ENCODE peak calls at places on chromosomes 7 and 10, in nine cellular contexts. One of them, this sample, is unnamed. For H3K4me1, the result is how much of the 10 kb centered on the place peaks cover.

GRCh38 chr7:158010956-158011698 is 576.5 kb downstream of the PTPRN2 start:
- DNase-seq in PC-3: no peak
- DNase-seq in GM23248: no peak
- DNase-seq in neural progenitor cell: no peak
- DNase-seq in SK-N-SH: no peak
- DNase-seq in OCI-LY7: no peak
- DNase-seq in MM.1S: peak
- DNase-seq in HCT116: no peak
- DNase-seq in hepatocyte: no peak
- DNase-seq in this sample: no peak

GRCh38 chr7:71900556-71900955 is 511.6 kb downstream of the CALN1 start:
- DNase-seq in HCT116: no peak
- DNase-seq in GM23248: no peak
- DNase-seq in hepatocyte: no peak
- DNase-seq in PC-3: no peak
- DNase-seq in OCI-LY7: no peak
- DNase-seq in MM.1S: peak
- DNase-seq in neural progenitor cell: no peak
- DNase-seq in SK-N-SH: no peak
- DNase-seq in this sample: peak

GRCh38 chr10:71429304-71429703 is 32.6 kb downstream of the CDH23 start:
- DNase-seq in HCT116: no peak
- DNase-seq in GM23248: no peak
- DNase-seq in neural progenitor cell: no peak
- DNase-seq in MM.1S: no peak
- DNase-seq in hepatocyte: no peak
- DNase-seq in OCI-LY7: no peak
- DNase-seq in SK-N-SH: no peak
- DNase-seq in PC-3: no peak
- DNase-seq in this sample: no peak

GRCh38 chr7:143003393-143004051 is 23.4 kb downstream of the OR9A2 start:
- DNase-seq in hepatocyte: peak
- DNase-seq in OCI-LY7: peak
- DNase-seq in PC-3: peak
- DNase-seq in GM23248: peak
- DNase-seq in SK-N-SH: peak
- DNase-seq in HCT116: peak
- DNase-seq in neural progenitor cell: peak
- DNase-seq in MM.1S: peak
- DNase-seq in this sample: peak

GRCh38 chr10:60032723-60033122 is 126.4 kb upstream of the CCDC6 start:
- DNase-seq in HCT116: peak
- DNase-seq in OCI-LY7: peak
- DNase-seq in SK-N-SH: peak
- DNase-seq in GM23248: peak
- DNase-seq in neural progenitor cell: peak
- DNase-seq in PC-3: peak
- DNase-seq in hepatocyte: peak
- DNase-seq in MM.1S: peak
- DNase-seq in this sample: peak

GRCh38 chr7:98251844-98252639 is at the start of gene TECPR1:
- DNase-seq in hepatocyte: peak
- DNase-seq in GM23248: peak
- DNase-seq in SK-N-SH: peak
- DNase-seq in HCT116: peak
- DNase-seq in PC-3: peak
- DNase-seq in MM.1S: peak
- DNase-seq in neural progenitor cell: peak
- DNase-seq in OCI-LY7: peak
- DNase-seq in this sample: peak

GRCh38 chr10:100912013-100912608 is 652 bp upstream of the SLF2 start:
- DNase-seq in PC-3: no peak
- DNase-seq in neural progenitor cell: no peak
- DNase-seq in OCI-LY7: no peak
- DNase-seq in hepatocyte: peak
- DNase-seq in SK-N-SH: no peak
- DNase-seq in HCT116: no peak
- DNase-seq in GM23248: peak
- DNase-seq in MM.1S: no peak
- DNase-seq in this sample: no peak

GRCh38 chr10:17817316-17817715 is 8.2 kb downstream of the MRC1 start:
- DNase-seq in PC-3: no peak
- DNase-seq in SK-N-SH: no peak
- DNase-seq in neural progenitor cell: no peak
- DNase-seq in GM23248: no peak
- DNase-seq in MM.1S: no peak
- DNase-seq in OCI-LY7: no peak
- DNase-seq in hepatocyte: no peak
- DNase-seq in HCT116: no peak
- DNase-seq in this sample: no peak

GRCh38 chr7:110918949-110919548 is 171.9 kb upstream of the LRRN3 start:
- DNase-seq in MM.1S: peak
- DNase-seq in PC-3: no peak
- DNase-seq in hepatocyte: no peak
- DNase-seq in GM23248: no peak
- DNase-seq in neural progenitor cell: no peak
- DNase-seq in OCI-LY7: no peak
- DNase-seq in HCT116: no peak
- DNase-seq in SK-N-SH: no peak
- DNase-seq in this sample: no peak

GRCh38 chr7:110922906-110923305 is 168.0 kb upstream of the LRRN3 start:
- DNase-seq in GM23248: peak
- DNase-seq in MM.1S: no peak
- DNase-seq in PC-3: peak
- DNase-seq in SK-N-SH: no peak
- DNase-seq in neural progenitor cell: no peak
- DNase-seq in HCT116: no peak
- DNase-seq in hepatocyte: no peak
- DNase-seq in OCI-LY7: no peak
- DNase-seq in this sample: no peak

DNA sequence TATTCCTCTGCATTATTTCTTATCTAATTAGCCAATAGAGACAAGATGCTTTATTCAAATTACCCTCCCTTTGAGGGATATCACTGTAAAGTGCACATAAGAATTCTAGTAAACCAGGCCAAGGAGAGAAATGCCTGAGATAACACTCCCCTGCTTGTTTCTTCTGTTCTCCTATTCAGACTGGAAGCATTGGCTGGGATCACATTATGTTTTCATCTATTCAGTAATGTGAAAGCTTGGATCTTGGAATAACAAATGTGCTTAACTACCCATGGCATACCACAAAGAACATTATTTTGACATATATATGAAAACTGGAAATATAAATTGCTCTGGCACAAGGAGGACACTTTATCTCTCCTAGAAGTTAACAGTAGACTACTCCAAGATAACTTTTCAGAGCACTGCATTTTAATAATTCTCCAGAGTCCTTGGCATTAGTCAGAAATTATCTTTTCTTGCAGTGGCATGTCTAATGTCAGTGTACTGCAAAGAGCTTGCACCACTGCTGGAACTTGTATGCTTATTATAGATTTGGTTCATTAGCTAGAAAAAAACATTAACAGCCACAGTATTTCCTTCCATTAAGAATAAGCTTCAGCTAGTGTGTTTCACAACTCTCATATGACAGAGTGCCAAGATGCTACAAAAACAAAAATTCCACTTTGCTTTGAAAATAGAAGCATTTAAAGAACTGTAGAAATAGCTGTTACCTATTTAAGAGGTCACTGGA is 169.3 kb upstream of the LRRN3 start:
- DNase-seq in OCI-LY7: no peak
- DNase-seq in neural progenitor cell: no peak
- DNase-seq in GM23248: peak
- DNase-seq in SK-N-SH: no peak
- DNase-seq in HCT116: no peak
- DNase-seq in PC-3: no peak
- DNase-seq in hepatocyte: no peak
- DNase-seq in MM.1S: no peak
- DNase-seq in this sample: no peak
- TF ChIP-seq EZH2phosphoT487 in OCI-LY7: no peak
- TF ChIP-seq EZH2phosphoT487 in neural progenitor cell: no peak
- TF ChIP-seq EZH2phosphoT487 in GM23248: no peak
- TF ChIP-seq EZH2phosphoT487 in SK-N-SH: no peak
- TF ChIP-seq EZH2phosphoT487 in HCT116: no peak
- TF ChIP-seq EZH2phosphoT487 in PC-3: no peak
- TF ChIP-seq EZH2phosphoT487 in hepatocyte: no peak
- TF ChIP-seq EZH2phosphoT487 in MM.1S: no peak
- TF ChIP-seq EZH2phosphoT487 in this sample: no peak

DNA sequence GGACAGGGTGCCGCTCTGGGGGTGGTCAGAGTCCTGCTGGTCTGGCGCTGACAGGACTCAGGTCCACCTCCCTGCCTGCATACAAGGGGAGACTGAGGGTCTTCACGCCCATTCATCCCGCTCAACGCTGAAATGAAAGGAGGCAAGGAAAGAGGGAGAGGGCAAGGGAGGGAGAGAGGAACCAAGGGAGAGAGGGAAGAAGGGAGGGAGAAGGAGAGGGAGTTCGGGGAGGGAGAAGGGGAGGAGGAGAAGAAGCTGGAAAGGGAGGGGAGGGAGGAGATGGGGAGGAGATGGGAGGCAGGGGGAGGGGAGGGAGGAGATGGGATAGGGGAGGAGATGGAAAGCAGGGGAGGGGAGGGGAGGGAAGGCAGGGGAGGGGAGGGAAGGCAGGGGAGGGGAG is 69.4 kb upstream of the INPP5A start:
- DNase-seq in GM23248: no peak
- DNase-seq in PC-3: no peak
- DNase-seq in OCI-LY7: no peak
- DNase-seq in hepatocyte: no peak
- DNase-seq in SK-N-SH: no peak
- DNase-seq in MM.1S: no peak
- DNase-seq in neural progenitor cell: no peak
- DNase-seq in HCT116: no peak
- DNase-seq in this sample: no peak
- H3K4me1 ChIP-seq in GM23248: under half
- H3K4me1 ChIP-seq in PC-3: under half
- H3K4me1 ChIP-seq in OCI-LY7: under half
- H3K4me1 ChIP-seq in hepatocyte: under half
- H3K4me1 ChIP-seq in SK-N-SH: under half
- H3K4me1 ChIP-seq in MM.1S: under half
- H3K4me1 ChIP-seq in neural progenitor cell: under half
- H3K4me1 ChIP-seq in HCT116: under half
- H3K4me1 ChIP-seq in this sample: under half

GRCh38 chr7:133836666-133837065 is 290.5 kb upstream of the LRGUK start:
- DNase-seq in PC-3: no peak
- DNase-seq in MM.1S: no peak
- DNase-seq in HCT116: no peak
- DNase-seq in SK-N-SH: peak
- DNase-seq in OCI-LY7: no peak
- DNase-seq in neural progenitor cell: no peak
- DNase-seq in GM23248: no peak
- DNase-seq in hepatocyte: no peak
- DNase-seq in this sample: no peak

GRCh38 chr7:133839129-133839528 is 288.0 kb upstream of the LRGUK start:
- DNase-seq in PC-3: no peak
- DNase-seq in GM23248: no peak
- DNase-seq in MM.1S: no peak
- DNase-seq in SK-N-SH: no peak
- DNase-seq in OCI-LY7: no peak
- DNase-seq in hepatocyte: no peak
- DNase-seq in neural progenitor cell: no peak
- DNase-seq in HCT116: no peak
- DNase-seq in this sample: no peak

GRCh38 chr7:133837248-133837647 is 289.9 kb upstream of the LRGUK start:
- DNase-seq in PC-3: no peak
- DNase-seq in HCT116: no peak
- DNase-seq in OCI-LY7: no peak
- DNase-seq in GM23248: no peak
- DNase-seq in SK-N-SH: peak
- DNase-seq in neural progenitor cell: no peak
- DNase-seq in MM.1S: no peak
- DNase-seq in hepatocyte: no peak
- DNase-seq in this sample: no peak
- TF ChIP-seq EZH2phosphoT487 in PC-3: no peak
- TF ChIP-seq EZH2phosphoT487 in HCT116: no peak
- TF ChIP-seq EZH2phosphoT487 in OCI-LY7: no peak
- TF ChIP-seq EZH2phosphoT487 in GM23248: no peak
- TF ChIP-seq EZH2phosphoT487 in SK-N-SH: no peak
- TF ChIP-seq EZH2phosphoT487 in neural progenitor cell: no peak
- TF ChIP-seq EZH2phosphoT487 in MM.1S: no peak
- TF ChIP-seq EZH2phosphoT487 in hepatocyte: no peak
- TF ChIP-seq EZH2phosphoT487 in this sample: no peak

GRCh38 chr10:124126711-124127385 is 33.5 kb upstream of the CHST15 start:
- DNase-seq in OCI-LY7: no peak
- DNase-seq in neural progenitor cell: no peak
- DNase-seq in hepatocyte: no peak
- DNase-seq in MM.1S: no peak
- DNase-seq in GM23248: no peak
- DNase-seq in HCT116: no peak
- DNase-seq in SK-N-SH: no peak
- DNase-seq in PC-3: no peak
- DNase-seq in this sample: no peak

GRCh38 chr10:124127563-124127962 is 34.2 kb upstream of the CHST15 start:
- DNase-seq in HCT116: no peak
- DNase-seq in OCI-LY7: no peak
- DNase-seq in MM.1S: no peak
- DNase-seq in SK-N-SH: no peak
- DNase-seq in neural progenitor cell: no peak
- DNase-seq in hepatocyte: no peak
- DNase-seq in GM23248: no peak
- DNase-seq in PC-3: no peak
- DNase-seq in this sample: no peak

GRCh38 chr10:124129471-124129870 is 36.1 kb upstream of the CHST15 start:
- DNase-seq in MM.1S: no peak
- DNase-seq in HCT116: no peak
- DNase-seq in SK-N-SH: no peak
- DNase-seq in PC-3: no peak
- DNase-seq in OCI-LY7: no peak
- DNase-seq in GM23248: no peak
- DNase-seq in neural progenitor cell: no peak
- DNase-seq in hepatocyte: no peak
- DNase-seq in this sample: no peak

GRCh38 chr10:124128811-124129145 is 35.4 kb upstream of the CHST15 start:
- DNase-seq in MM.1S: no peak
- DNase-seq in OCI-LY7: no peak
- DNase-seq in hepatocyte: no peak
- DNase-seq in neural progenitor cell: no peak
- DNase-seq in HCT116: no peak
- DNase-seq in SK-N-SH: no peak
- DNase-seq in PC-3: no peak
- DNase-seq in GM23248: no peak
- DNase-seq in this sample: no peak

DNA sequence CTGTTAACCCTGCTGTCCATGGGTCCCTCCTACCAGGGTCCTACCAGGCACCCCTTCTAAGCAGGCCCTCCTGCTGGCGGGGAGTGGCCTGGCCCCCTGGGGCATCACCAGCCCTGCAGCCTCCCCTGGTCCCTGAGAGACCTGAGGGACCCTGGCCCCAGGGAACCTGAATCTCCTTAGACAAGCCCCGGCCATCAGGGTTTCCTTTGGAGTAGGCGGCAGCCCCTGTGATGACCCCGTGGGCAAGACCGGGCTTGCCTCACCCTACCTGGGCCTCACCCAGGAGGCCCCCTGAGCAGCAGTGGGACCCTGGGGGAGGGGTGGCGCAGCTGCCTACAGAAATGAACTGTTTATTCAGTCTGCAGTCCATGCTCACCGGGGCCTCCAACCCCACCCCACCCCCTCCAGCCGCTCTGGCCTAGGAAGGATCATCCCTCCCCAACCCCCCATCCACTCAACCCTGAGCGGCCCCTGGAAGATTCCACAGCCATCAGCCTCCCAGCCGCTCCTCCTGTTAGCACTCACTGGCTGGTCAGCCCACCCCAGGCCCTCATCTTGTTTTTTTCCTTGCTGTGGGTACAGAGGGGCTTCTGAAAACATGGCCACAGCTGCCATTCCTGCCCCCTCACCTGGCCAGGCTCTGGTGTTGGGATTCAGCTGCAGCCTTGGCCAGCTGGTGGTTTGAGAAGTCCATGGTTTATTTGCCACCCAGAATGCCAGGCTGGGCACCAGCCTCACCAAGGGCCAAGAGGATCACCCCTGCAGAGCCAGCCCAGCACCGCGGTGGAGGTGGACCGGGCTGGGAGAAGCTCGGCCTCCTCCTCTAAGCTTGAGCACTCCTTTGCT is 34.8 kb upstream of the CHST15 start:
- DNase-seq in PC-3: no peak
- DNase-seq in hepatocyte: peak
- DNase-seq in OCI-LY7: no peak
- DNase-seq in neural progenitor cell: no peak
- DNase-seq in SK-N-SH: no peak
- DNase-seq in HCT116: no peak
- DNase-seq in GM23248: no peak
- DNase-seq in MM.1S: no peak
- DNase-seq in this sample: no peak
- H3K4me1 ChIP-seq in PC-3: under half
- H3K4me1 ChIP-seq in hepatocyte: under half
- H3K4me1 ChIP-seq in OCI-LY7: under half
- H3K4me1 ChIP-seq in neural progenitor cell: under half
- H3K4me1 ChIP-seq in SK-N-SH: under half
- H3K4me1 ChIP-seq in HCT116: under half
- H3K4me1 ChIP-seq in GM23248: under half
- H3K4me1 ChIP-seq in MM.1S: under half
- H3K4me1 ChIP-seq in this sample: under half